ENCODE peak calls at places on chromosome 14, in ten cellular contexts. M is HCT116, P is lung, O is uterus, V is Calu3, J is HFFc6, C is AG09319, S is esophagus muscularis mucosa, E is GM13976, D is pancreas. W is an unnamed sample.

GRCh38 chr14:106691601-106692291 is 1165.4 kb downstream of the TMEM121 start:
- DNase-seq in S (no peak), V (peak), M (no peak), J (no peak), D (peak), P (no peak), C (no peak), O (no peak), E (peak), W (no peak)

GRCh38 chr14:37170993-37171392 is 1.4 kb downstream of the SLC25A21 start:
- DNase-seq in V (no peak), C (no peak), P (no peak), S (no peak), O (no peak), J (no peak), E (no peak), M (no peak), D (no peak), W (no peak)

GRCh38 chr14:54172114-54172513 is 215.5 kb upstream of the BMP4 start:
- DNase-seq in J (no peak), C (no peak), E (no peak), O (no peak), M (no peak), P (no peak), S (no peak), V (no peak), D (no peak), W (no peak)

GRCh38 chr14:31420013-31420318 is 384 bp downstream of the HEATR5A start:
- DNase-seq in S (no peak), O (peak), D (peak), P (peak), V (peak), E (peak), C (no peak), J (no peak), M (no peak), W (no peak)

GRCh38 chr14:75044322-75044721 is 6.9 kb downstream of the MLH3 start:
- DNase-seq in V (no peak), O (no peak), S (no peak), E (no peak), P (no peak), M (no peak), C (no peak), D (no peak), J (peak), W (peak)

GRCh38 chr14:20632831-20633771 is 8.4 kb downstream of the OR6S1 start:
- DNase-seq in C (peak), D (peak), M (no peak), E (peak), P (peak), S (no peak), O (peak), V (peak), J (peak), W (no peak)

GRCh38 chr14:28303248-28303647 is 463.3 kb upstream of the FOXG1 start:
- DNase-seq in E (no peak), D (no peak), M (no peak), S (no peak), P (no peak), J (no peak), O (no peak), C (no peak), V (no peak), W (no peak)

GRCh38 chr14:97283450-97284230 is 486.5 kb downstream of the VRK1 start:
- DNase-seq in J (no peak), V (no peak), P (no peak), C (no peak), S (peak), O (no peak), E (no peak), D (no peak), M (no peak), W (no peak)

GRCh38 chr14:91752956-91753355 is 21.1 kb upstream of the CATSPERB start:
- DNase-seq in D (no peak), V (no peak), P (no peak), C (no peak), E (no peak), M (no peak), J (no peak), S (no peak), O (no peak), W (no peak)

GRCh38 chr14:74511966-74512365 is 18.4 kb downstream of the ISCA2 start:
- DNase-seq in C (no peak), S (no peak), P (no peak), M (no peak), O (no peak), J (no peak), V (no peak), D (no peak), E (no peak), W (no peak)

GRCh38 chr14:28113311-28113710 is 653.3 kb upstream of the FOXG1 start:
- DNase-seq in C (no peak), V (no peak), P (no peak), M (no peak), O (no peak), S (no peak), E (no peak), D (no peak), J (no peak), W (no peak)

GRCh38 chr14:69573205-69573840 is 1.3 kb downstream of the CCDC177 start:
- DNase-seq in O (peak), P (no peak), C (no peak), D (no peak), V (no peak), E (no peak), S (no peak), J (no peak), M (no peak), W (no peak)

GRCh38 chr14:104598461-104599273 is 5.9 kb downstream of the TMEM179 start:
- DNase-seq in P (no peak), J (no peak), E (no peak), D (no peak), V (no peak), O (no peak), M (no peak), S (no peak), C (no peak), W (no peak)

GRCh38 chr14:75418779-75419768 is 8.7 kb upstream of the JDP2 start:
- DNase-seq in P (no peak), J (no peak), D (peak), C (no peak), V (peak), S (no peak), M (peak), O (no peak), E (peak), W (no peak)

GRCh38 chr14:103892247-103892646 is 36.0 kb upstream of the TDRD9 start:
- DNase-seq in C (no peak), P (no peak), J (no peak), O (no peak), S (no peak), V (no peak), D (no peak), E (no peak), M (no peak), W (no peak)

GRCh38 chr14:73307261-73307660 is 70.0 kb downstream of the PAPLN start:
- DNase-seq in E (no peak), C (no peak), V (no peak), D (no peak), J (no peak), O (no peak), P (no peak), S (no peak), M (no peak), W (no peak)

GRCh38 chr14:67998804-67999203 is 179.2 kb downstream of the RAD51B start:
- DNase-seq in V (no peak), P (no peak), S (no peak), J (no peak), O (no peak), D (no peak), M (no peak), C (no peak), E (no peak), W (no peak)

GRCh38 chr14:76034566-76034965 is 49.0 kb downstream of the IFT43 start:
- DNase-seq in V (no peak), E (no peak), S (peak), O (no peak), P (no peak), C (no peak), D (no peak), M (no peak), J (peak), W (no peak)

GRCh38 chr14:95040723-95041476 is 116.4 kb downstream of the DICER1 start:
- DNase-seq in V (no peak), O (peak), M (no peak), C (no peak), E (peak), S (peak), D (no peak), P (peak), J (no peak), W (no peak)

GRCh38 chr14:99425272-99425681 is 55.4 kb downstream of the SETD3 start:
- DNase-seq in V (no peak), P (peak), D (peak), C (no peak), E (no peak), M (no peak), O (no peak), S (no peak), J (no peak), W (no peak)

GRCh38 chr14:87397499-87397898 is 595.5 kb downstream of the GALC start:
- DNase-seq in E (peak), J (no peak), O (no peak), C (no peak), P (no peak), D (no peak), M (no peak), S (no peak), V (no peak), W (no peak)

GRCh38 chr14:88937706-88938105 is 113.3 kb downstream of the TTC8 start:
- DNase-seq in P (no peak), O (no peak), C (no peak), S (no peak), M (no peak), D (no peak), E (no peak), V (no peak), J (peak), W (no peak)

GRCh38 chr14:28766505-28767238 is at the start of gene FOXG1:
- DNase-seq in V (no peak), P (no peak), J (no peak), E (peak), D (no peak), S (no peak), O (no peak), C (no peak), M (no peak), W (peak)

GRCh38 chr14:53515264-53515663 is 362.1 kb upstream of the DDHD1 start:
- DNase-seq in O (no peak), P (no peak), M (no peak), C (no peak), D (no peak), E (no peak), S (no peak), J (no peak), V (no peak), W (no peak)

GRCh38 chr14:73896521-73896920 is 9.9 kb downstream of the ZNF410 start:
- DNase-seq in M (no peak), D (no peak), C (no peak), P (no peak), O (no peak), V (no peak), S (no peak), J (no peak), E (no peak), W (no peak)

GRCh38 chr14:61761557-61761956 is 663 bp upstream of the SNAPC1 start:
- DNase-seq in E (no peak), D (no peak), C (no peak), O (no peak), V (no peak), M (no peak), J (no peak), S (no peak), P (no peak), W (no peak)

GRCh38 chr14:31270196-31270772 is 62.7 kb upstream of the HECTD1 start:
- DNase-seq in D (peak), O (no peak), E (no peak), V (peak), J (no peak), C (no peak), M (no peak), P (peak), S (no peak), W (no peak)

GRCh38 chr14:78446807-78447206 is 276.6 kb downstream of the NRXN3 start:
- DNase-seq in E (no peak), V (no peak), C (no peak), D (no peak), M (no peak), O (no peak), S (no peak), J (no peak), P (no peak), W (peak)

GRCh38 chr14:78445275-78445674 is 275.1 kb downstream of the NRXN3 start:
- DNase-seq in E (no peak), C (no peak), J (no peak), V (no peak), P (no peak), M (no peak), S (no peak), D (no peak), O (no peak), W (no peak)

GRCh38 chr14:78450945-78451344 is 280.8 kb downstream of the NRXN3 start:
- DNase-seq in M (no peak), C (no peak), O (no peak), S (no peak), V (no peak), J (no peak), P (no peak), D (no peak), E (no peak), W (no peak)

GRCh38 chr14:78443834-78444233 is 273.7 kb downstream of the NRXN3 start:
- DNase-seq in S (no peak), M (no peak), V (no peak), C (no peak), O (no peak), P (no peak), J (no peak), E (no peak), D (no peak), W (no peak)

GRCh38 chr14:78448483-78449094 is 278.4 kb downstream of the NRXN3 start:
- DNase-seq in D (peak), V (peak), M (peak), O (no peak), J (peak), P (peak), S (no peak), C (no peak), E (peak), W (no peak)
- TF ChIP-seq CTCF in D (peak), V (peak), M (peak), O (no peak), J (peak), P (peak), S (peak), C (peak), E (peak), W (peak)

GRCh38 chr14:51202914-51203665 is 37.0 kb upstream of the TMX1 start:
- DNase-seq in D (no peak), O (no peak), C (no peak), V (no peak), J (no peak), S (no peak), P (no peak), E (peak), M (no peak), W (no peak)
- TF ChIP-seq CTCF in D (no peak), O (no peak), C (no peak), V (no peak), J (no peak), S (no peak), P (no peak), E (peak), M (no peak), W (no peak)

DNA sequence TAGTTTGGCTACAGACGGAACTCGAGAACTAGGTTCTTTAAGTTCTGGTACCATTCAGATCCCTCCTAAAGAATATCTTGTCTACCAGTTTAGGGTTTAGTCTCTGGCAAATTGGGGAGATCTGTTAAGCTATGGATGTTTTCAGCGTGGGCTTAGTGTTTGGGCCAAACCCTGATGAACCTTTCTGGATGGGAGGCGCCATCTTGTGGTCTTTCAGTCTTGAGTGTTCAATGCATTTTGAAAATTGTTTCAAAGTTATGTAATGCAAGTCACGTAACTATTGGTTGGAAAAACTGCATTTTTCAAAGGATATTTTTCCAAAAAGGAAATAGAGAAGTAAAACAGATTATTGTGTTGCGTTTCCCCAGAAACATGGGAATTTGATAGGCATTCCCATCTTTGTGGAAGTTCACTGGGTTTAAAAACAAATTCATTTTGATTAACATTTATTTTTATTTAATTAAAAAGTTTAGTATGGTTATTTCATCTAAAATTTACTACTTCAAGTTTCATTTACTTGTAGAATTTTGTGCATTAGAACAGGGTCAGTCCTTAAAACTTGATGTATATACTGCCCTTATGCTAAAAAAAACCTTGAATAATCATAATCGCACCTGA is 169.0 kb downstream of the PRIMA1 start:
- DNase-seq in P (no peak), S (no peak), E (peak), O (no peak), J (peak), D (no peak), C (peak), M (peak), V (peak), W (peak)
- TF ChIP-seq CTCF in P (peak), S (peak), E (peak), O (peak), J (peak), D (no peak), C (peak), M (peak), V (peak), W (peak)

GRCh38 chr14:102117852-102118251 is 21.8 kb upstream of the WDR20 start:
- DNase-seq in C (no peak), S (no peak), J (no peak), E (no peak), D (no peak), O (no peak), P (no peak), M (no peak), V (no peak), W (no peak)
- TF ChIP-seq CTCF in C (no peak), S (no peak), J (no peak), E (no peak), D (no peak), O (no peak), P (no peak), M (no peak), V (no peak), W (no peak)

GRCh38 chr14:90105756-90106155 is 44.0 kb downstream of the KCNK13 start:
- DNase-seq in P (no peak), S (no peak), E (no peak), D (no peak), J (no peak), V (no peak), C (no peak), M (no peak), O (no peak), W (no peak)

GRCh38 chr14:90107789-90108188 is 46.0 kb downstream of the KCNK13 start:
- DNase-seq in C (no peak), O (no peak), J (no peak), P (no peak), M (no peak), D (no peak), V (no peak), S (no peak), E (no peak), W (no peak)

GRCh38 chr14:90111895-90112534 is 50.2 kb downstream of the KCNK13 start:
- DNase-seq in P (no peak), O (no peak), D (no peak), S (no peak), M (peak), E (no peak), C (no peak), V (no peak), J (peak), W (peak)

GRCh38 chr14:90114554-90114953 is 52.8 kb downstream of the KCNK13 start:
- DNase-seq in E (no peak), D (no peak), V (no peak), O (no peak), C (no peak), J (no peak), P (no peak), S (no peak), M (no peak), W (no peak)

GRCh38 chr14:90109858-90110257 is 48.1 kb downstream of the KCNK13 start:
- DNase-seq in V (peak), E (no peak), C (no peak), M (peak), P (no peak), D (no peak), J (no peak), O (no peak), S (no peak), W (no peak)
- TF ChIP-seq CTCF in V (no peak), E (no peak), C (no peak), M (no peak), P (no peak), D (no peak), J (peak), O (no peak), S (no peak), W (peak)

GRCh38 chr14:49867831-49868719 is 15.5 kb upstream of the NEMF start:
- DNase-seq in O (peak), S (peak), P (peak), E (peak), J (peak), V (peak), D (peak), M (peak), C (peak), W (peak)

GRCh38 chr14:49868720-49869114 is 16.1 kb upstream of the NEMF start:
- DNase-seq in C (no peak), E (no peak), D (no peak), O (no peak), P (no peak), M (no peak), S (no peak), V (no peak), J (no peak), W (no peak)

GRCh38 chr14:49865431-49865859 is 12.9 kb upstream of the NEMF start:
- DNase-seq in V (peak), E (no peak), S (peak), C (no peak), O (peak), J (peak), M (no peak), D (peak), P (peak), W (peak)

GRCh38 chr14:49875640-49876198 is 17.2 kb upstream of the ARF6 start:
- DNase-seq in V (peak), O (no peak), M (no peak), E (no peak), J (no peak), D (no peak), P (peak), S (no peak), C (no peak), W (no peak)

GRCh38 chr14:49870908-49871307 is 18.3 kb upstream of the NEMF start:
- DNase-seq in V (no peak), C (no peak), E (no peak), M (no peak), D (no peak), S (no peak), P (no peak), O (no peak), J (no peak), W (no peak)
- TF ChIP-seq CTCF in V (no peak), C (no peak), E (no peak), M (no peak), D (no peak), S (no peak), P (no peak), O (no peak), J (no peak), W (no peak)

GRCh38 chr14:50051706-50052105 is 64.7 kb downstream of the VCPKMT start:
- DNase-seq in M (no peak), J (no peak), P (no peak), S (no peak), O (no peak), V (no peak), C (no peak), E (no peak), D (no peak), W (no peak)
- TF ChIP-seq CTCF in M (no peak), J (no peak), P (no peak), S (no peak), O (no peak), V (no peak), C (no peak), E (no peak), D (no peak), W (no peak)

W was measured in astrocyte of the cerebellum.